ENCODE peak calls at places on chromosome 15, in six cellular contexts. H is Peyer's patch, N is mucosa of descending colon, C is cardiac muscle cell, Y is GM13976, Z is cardiac fibroblast. F is an unnamed sample.

GRCh38 chr15:48469271-48469670 is 138.0 kb downstream of the DUT start:
- DNase-seq in H (no peak), N (no peak), C (no peak), Y (no peak), Z (no peak), F (no peak)

GRCh38 chr15:31081568-31082250 is 19.8 kb downstream of the TRPM1 start:
- DNase-seq in H (no peak), N (no peak), C (no peak), Y (no peak), Z (no peak), F (no peak)

GRCh38 chr15:89088605-89089315 is 504 bp downstream of the ABHD2 start:
- DNase-seq in H (no peak), N (peak; percentile 64), C (peak; percentile 32), Y (peak; percentile 21), Z (no peak), F (no peak)

GRCh38 chr15:57607570-57608000 is 15.9 kb downstream of the MYZAP start:
- DNase-seq in H (no peak), N (peak; percentile 75), C (no peak), Y (no peak), Z (peak; percentile 52), F (no peak)

GRCh38 chr15:100723323-100723801 is 121.0 kb downstream of the ASB7 start:
- DNase-seq in H (no peak), N (no peak), C (no peak), Y (peak; percentile 1), Z (no peak), F (no peak)

GRCh38 chr15:50049871-50050270 is 69.2 kb downstream of the ATP8B4 start:
- DNase-seq in H (no peak), N (no peak), C (no peak), Y (no peak), Z (peak; percentile 52), F (no peak)

GRCh38 chr15:89772933-89773583 is 3.1 kb upstream of the MESP2 start:
- DNase-seq in H (no peak), N (no peak), C (no peak), Y (no peak), Z (peak; percentile 27), F (no peak)

GRCh38 chr15:75693501-75694240 is 19.0 kb downstream of the CSPG4 start:
- DNase-seq in H (no peak), N (no peak), C (no peak), Y (no peak), Z (peak; percentile 59), F (no peak)

GRCh38 chr15:53833134-53833624 is 73.7 kb upstream of the WDR72 start:
- DNase-seq in H (no peak), N (no peak), C (no peak), Y (no peak), Z (no peak), F (no peak)

GRCh38 chr15:51243774-51244173 is 94.6 kb downstream of the CYP19A1 start:
- DNase-seq in H (no peak), N (no peak), C (no peak), Y (peak; percentile 37), Z (no peak), F (peak; percentile 23)

GRCh38 chr15:61339526-61339925 is 110.4 kb upstream of the RORA start:
- DNase-seq in H (no peak), N (no peak), C (no peak), Y (no peak), Z (no peak), F (no peak)

GRCh38 chr15:43513550-43513949 is 3.9 kb upstream of the MAP1A start:
- DNase-seq in H (no peak), N (no peak), C (no peak), Y (no peak), Z (no peak), F (no peak)

GRCh38 chr15:85408270-85408746 is 27.9 kb downstream of the AKAP13 start:
- DNase-seq in H (no peak), N (no peak), C (no peak), Y (peak; percentile 52), Z (no peak), F (no peak)

GRCh38 chr15:48416301-48416700 is 85.1 kb downstream of the DUT start:
- DNase-seq in H (no peak), N (no peak), C (no peak), Y (no peak), Z (no peak), F (no peak)

GRCh38 chr15:85403745-85404144 is 23.3 kb downstream of the AKAP13 start:
- DNase-seq in H (no peak), N (no peak), C (no peak), Y (no peak), Z (peak; percentile 61), F (no peak)

GRCh38 chr15:86079491-86080266 is at the start of gene AGBL1:
- DNase-seq in H (no peak), N (no peak), C (no peak), Y (no peak), Z (no peak), F (no peak)

GRCh38 chr15:23038741-23039150 is 623 bp downstream of the TUBGCP5 start:
- DNase-seq in H (no peak), N (no peak), C (no peak), Y (no peak), Z (peak; percentile 70), F (no peak)

GRCh38 chr15:50933353-50933752 is 24.9 kb downstream of the AP4E1 start:
- DNase-seq in H (no peak), N (no peak), C (no peak), Y (no peak), Z (no peak), F (no peak)

GRCh38 chr15:52005748-52006701 is 13.0 kb upstream of the MAPK6 start:
- DNase-seq in H (no peak), N (no peak), C (no peak), Y (no peak), Z (peak; percentile 52), F (peak; percentile 60)

GRCh38 chr15:75202251-75203016 is 752 bp downstream of the C15orf39 start:
- DNase-seq in H (peak; percentile 89), N (peak; percentile 90), C (peak; percentile 71), Y (peak; percentile 85), Z (peak; percentile 82), F (peak; percentile 89)

GRCh38 chr15:36361351-36361870 is 218.0 kb upstream of the CDIN1 start:
- DNase-seq in H (no peak), N (no peak), C (no peak), Y (no peak), Z (peak; percentile 46), F (no peak)

GRCh38 chr15:58469432-58470353 is 37.9 kb downstream of the LIPC start:
- DNase-seq in H (no peak), N (no peak), C (no peak), Y (no peak), Z (peak; percentile 94), F (no peak)

GRCh38 chr15:76333720-76334437 is 2.7 kb upstream of the ISL2 start:
- DNase-seq in H (no peak), N (no peak), C (peak; percentile 11), Y (peak; percentile 45), Z (no peak), F (peak; percentile 22)

GRCh38 chr15:89101302-89102191 is 13.3 kb downstream of the ABHD2 start:
- DNase-seq in H (no peak), N (no peak), C (peak; percentile 51), Y (no peak), Z (peak; percentile 97), F (no peak)

GRCh38 chr15:31321418-31321817 is 5.2 kb upstream of the KLF13 start:
- DNase-seq in H (no peak), N (no peak), C (no peak), Y (no peak), Z (no peak), F (no peak)

GRCh38 chr15:52213206-52213605 is 22.0 kb upstream of the GNB5 start:
- DNase-seq in H (no peak), N (no peak), C (no peak), Y (no peak), Z (no peak), F (no peak)

GRCh38 chr15:41930221-41930866 is 36.5 kb upstream of the SPTBN5 start:
- DNase-seq in H (no peak), N (peak; percentile 56), C (no peak), Y (no peak), Z (peak; percentile 92), F (no peak)

GRCh38 chr15:77420610-77421369 is at the start of gene HMG20A:
- DNase-seq in H (peak; percentile 45), N (peak; percentile 82), C (peak; percentile 79), Y (peak; percentile 75), Z (peak; percentile 92), F (peak; percentile 71)
- TF ChIP-seq CTCF in H (no peak), N (no peak), C (no peak), Y (no peak), Z (no peak), F (no peak)

DNA sequence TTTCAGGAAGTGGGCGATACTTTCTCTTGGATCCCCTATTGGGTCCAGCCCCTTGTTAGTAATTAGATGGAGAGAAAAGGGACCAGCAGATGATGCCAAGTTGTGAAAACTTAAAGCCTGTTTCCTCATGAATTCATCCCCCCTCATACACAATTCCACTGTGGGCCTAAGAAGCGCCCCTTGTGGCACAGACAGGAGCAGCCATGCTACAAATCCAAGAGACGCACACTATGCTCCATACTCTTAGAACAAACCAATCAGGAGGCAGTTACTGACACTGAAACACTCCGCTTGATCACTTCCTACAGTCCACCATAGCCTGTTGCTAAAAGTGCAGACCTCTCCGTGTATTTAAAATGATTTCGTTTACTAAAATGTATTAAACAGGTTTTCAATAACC is 111.3 kb upstream of the ARRDC4 start:
- DNase-seq in H (no peak), N (no peak), C (no peak), Y (no peak), Z (no peak), F (no peak)
- TF ChIP-seq CTCF in H (no peak), N (no peak), C (no peak), Y (no peak), Z (no peak), F (no peak)

GRCh38 chr15:26838742-26839460 is 28.0 kb upstream of the GABRA5 start:
- DNase-seq in H (no peak), N (no peak), C (peak; percentile 33), Y (no peak), Z (no peak), F (no peak)
- TF ChIP-seq CTCF in H (no peak), N (no peak), C (no peak), Y (no peak), Z (peak; percentile 38), F (peak; percentile 51)

GRCh38 chr15:28015855-28016254 is 83.3 kb downstream of the OCA2 start:
- DNase-seq in H (no peak), N (no peak), C (no peak), Y (no peak), Z (no peak), F (no peak)

GRCh38 chr15:28014623-28015200 is 84.4 kb downstream of the OCA2 start:
- DNase-seq in H (no peak), N (no peak), C (no peak), Y (no peak), Z (no peak), F (peak; percentile 6)

GRCh38 chr15:28018291-28019044 is 80.6 kb downstream of the OCA2 start:
- DNase-seq in H (no peak), N (no peak), C (no peak), Y (peak; percentile 11), Z (no peak), F (peak; percentile 6)

GRCh38 chr15:28019594-28020320 is 79.4 kb downstream of the OCA2 start:
- DNase-seq in H (no peak), N (no peak), C (no peak), Y (no peak), Z (no peak), F (peak; percentile 9)

DNA sequence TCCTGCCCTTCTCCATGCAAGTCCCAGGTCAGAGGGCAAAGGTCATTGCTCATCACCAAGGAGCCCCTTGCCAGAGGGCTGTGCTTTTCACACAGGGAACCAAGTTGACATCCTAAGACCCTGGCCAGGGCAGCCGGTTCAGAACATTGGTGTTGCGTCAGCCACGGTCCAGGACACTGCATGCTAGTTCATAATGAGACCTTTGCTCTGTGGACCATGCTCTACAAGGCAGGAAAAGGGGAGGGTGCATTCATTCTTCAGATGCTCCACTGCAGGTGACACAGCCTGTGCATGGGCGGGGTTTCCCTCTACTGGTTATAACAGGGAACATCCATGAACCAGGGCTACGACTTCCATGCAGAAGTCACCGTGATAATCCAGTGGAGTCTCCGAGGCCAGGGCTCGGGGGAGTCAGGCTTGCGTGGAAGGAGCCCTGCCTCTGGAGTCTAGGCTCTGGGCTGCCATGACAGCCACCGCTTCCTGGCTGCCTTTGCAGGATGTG is 81.6 kb downstream of the OCA2 start:
- DNase-seq in H (no peak), N (no peak), C (peak; percentile 25), Y (no peak), Z (no peak), F (no peak)
- TF ChIP-seq CTCF in H (no peak), N (no peak), C (no peak), Y (no peak), Z (no peak), F (no peak)

F was measured in GM13977.